ENCODE peak calls at places on chromosomes 2 and 18, in nine cellular contexts. V is adipocyte; G is neural crest cell; Y is SW480; D is CD8-positive, alpha-beta memory T cell; R is effector CD8-positive, alpha-beta T cell; S is NCI-H1048; F is stimulated activated CD4-positive, alpha-beta T cell treated with anti-CD3 and anti-CD28 coated beads, TNF-alpha, amount 100 ng/mL, for 48 hours; P is T-cell. K is an unnamed sample.

GRCh38 chr2:234130734-234131133 is 80.2 kb downstream of the SPP2 start:
- DNase-seq in V (peak; percentile 7), G (no peak), Y (no peak), D (no peak), R (no peak), S (peak; percentile 91), F (no peak), P (no peak), K (no peak)

GRCh38 chr2:234593636-234594035 is 96.8 kb upstream of the ARL4C start:
- DNase-seq in V (peak; percentile 52), G (no peak), Y (no peak), D (no peak), R (no peak), S (no peak), F (no peak), P (no peak), K (peak; percentile 33)

GRCh38 chr2:119483395-119483753 is 40.9 kb downstream of the SCTR start:
- DNase-seq in V (no peak), G (no peak), Y (no peak), D (no peak), R (no peak), S (no peak), F (no peak), P (no peak), K (no peak)

GRCh38 chr18:58367425-58368140 is 261.3 kb downstream of the ALPK2 start:
- DNase-seq in V (no peak), G (no peak), Y (no peak), D (no peak), R (no peak), S (no peak), F (no peak), P (no peak), K (no peak)

GRCh38 chr2:127053731-127054603 is 53.0 kb downstream of the BIN1 start:
- DNase-seq in V (no peak), G (no peak), Y (no peak), D (no peak), R (no peak), S (no peak), F (no peak), P (no peak), K (no peak)

GRCh38 chr2:10909050-10909995 is 2.4 kb upstream of the KCNF1 start:
- DNase-seq in V (peak; percentile 47), G (peak; percentile 60), Y (no peak), D (peak; percentile 12), R (no peak), S (peak; percentile 16), F (peak; percentile 3), P (no peak), K (no peak)

GRCh38 chr2:121721926-121722325 is 14.7 kb downstream of the NIFK start:
- DNase-seq in V (peak; percentile 93), G (no peak), Y (no peak), D (no peak), R (no peak), S (no peak), F (no peak), P (no peak), K (peak; percentile 70)

GRCh38 chr18:38481576-38481975 is 916.0 kb upstream of the CELF4 start:
- DNase-seq in V (no peak), G (no peak), Y (peak; percentile 89), D (no peak), R (no peak), S (peak; percentile 13), F (no peak), P (no peak), K (no peak)

GRCh38 chr2:24245986-24246779 is 71.3 kb downstream of the FAM228A start:
- DNase-seq in V (no peak), G (no peak), Y (no peak), D (no peak), R (no peak), S (no peak), F (no peak), P (no peak), K (no peak)

GRCh38 chr2:152611458-152612231 is 105.6 kb downstream of the PRPF40A start:
- DNase-seq in V (peak; percentile 87), G (no peak), Y (no peak), D (no peak), R (no peak), S (no peak), F (no peak), P (no peak), K (peak; percentile 55)

GRCh38 chr2:196941398-196942078 is 15.0 kb upstream of the PGAP1 start:
- DNase-seq in V (no peak), G (no peak), Y (no peak), D (no peak), R (no peak), S (no peak), F (no peak), P (no peak), K (no peak)

GRCh38 chr2:17644997-17645715 is 104.7 kb downstream of the VSNL1 start:
- DNase-seq in V (peak; percentile 43), G (no peak), Y (peak; percentile 14), D (no peak), R (no peak), S (no peak), F (no peak), P (no peak), K (no peak)

GRCh38 chr18:2459886-2460285 is 111.4 kb downstream of the METTL4 start:
- DNase-seq in V (no peak), G (no peak), Y (no peak), D (no peak), R (no peak), S (no peak), F (no peak), P (no peak), K (no peak)